ENCODE peak calls at places on chromosomes 11 and 22, in nine cellular contexts. N, W, U, A, T, O, I, V and H are unnamed samples.

GRCh38 chr11:35873721-35874120 is 70.1 kb upstream of the LDLRAD3 start:
- DNase-seq in N (no peak), I (no peak), U (no peak), A (no peak), O (no peak), T (no peak), V (no peak), W (no peak), H (peak)

GRCh38 chr11:117807482-117808272 is 10.7 kb upstream of the DSCAML1 start:
- DNase-seq in W (no peak), I (no peak), U (peak), A (peak), O (peak), V (peak), T (peak), N (peak), H (peak)

GRCh38 chr22:19631899-19632670 is 82.2 kb upstream of the SEPTIN5 start:
- DNase-seq in I (no peak), U (peak), V (no peak), A (peak), T (no peak), N (peak), W (no peak), O (no peak), H (peak)

GRCh38 chr11:73059915-73060314 is 82.2 kb downstream of the FCHSD2 start:
- DNase-seq in V (no peak), W (no peak), A (no peak), O (no peak), N (no peak), I (no peak), U (no peak), T (no peak), H (no peak)

GRCh38 chr22:46044718-46045458 is 67.9 kb upstream of the WNT7B start:
- DNase-seq in U (no peak), I (no peak), V (no peak), W (no peak), N (no peak), O (no peak), T (no peak), A (peak), H (no peak)

GRCh38 chr11:93652679-93653078 is 8.8 kb upstream of the CEP295 start:
- DNase-seq in T (no peak), V (no peak), I (no peak), O (no peak), A (no peak), W (no peak), N (no peak), U (no peak), H (no peak)

GRCh38 chr11:107769189-107769588 is 57.3 kb upstream of the SLN start:
- DNase-seq in N (no peak), V (no peak), A (no peak), I (peak), W (no peak), O (no peak), U (no peak), T (no peak), H (no peak)

GRCh38 chr11:64526795-64527194 is 64.2 kb upstream of the SLC22A12 start:
- DNase-seq in U (no peak), V (no peak), I (no peak), O (no peak), T (no peak), W (no peak), N (no peak), A (no peak), H (no peak)

GRCh38 chr11:132586801-132587200 is 945.5 kb downstream of the OPCML start:
- DNase-seq in N (peak), A (no peak), V (no peak), W (no peak), O (no peak), U (no peak), T (no peak), I (no peak), H (no peak)

GRCh38 chr11:921921-922678 is 3.6 kb upstream of the AP2A2 start:
- DNase-seq in O (no peak), N (no peak), U (no peak), V (no peak), W (no peak), A (no peak), T (no peak), I (no peak), H (no peak)

GRCh38 chr11:127345819-127346459 is 345.4 kb upstream of the KIRREL3 start:
- DNase-seq in O (no peak), V (no peak), N (peak), W (no peak), I (no peak), U (peak), A (peak), T (no peak), H (peak)

GRCh38 chr22:37181681-37182080 is 6.4 kb downstream of the C1QTNF6 start:
- DNase-seq in I (no peak), T (no peak), O (no peak), A (no peak), V (no peak), N (no peak), W (no peak), U (no peak), H (no peak)

GRCh38 chr22:50146440-50147228 is 23.9 kb upstream of the PANX2 start:
- DNase-seq in A (peak), O (no peak), T (peak), I (no peak), V (no peak), W (no peak), U (peak), N (peak), H (peak)

GRCh38 chr22:35400335-35400680 is 368 bp downstream of the MCM5 start:
- DNase-seq in T (no peak), U (no peak), W (no peak), N (no peak), O (no peak), V (no peak), I (no peak), A (peak), H (no peak)

GRCh38 chr11:65776710-65777141 is 4.0 kb downstream of the AP5B1 start:
- DNase-seq in T (no peak), W (no peak), N (no peak), O (no peak), A (no peak), U (no peak), V (peak), I (no peak), H (no peak)

GRCh38 chr11:2583605-2583958 is 116.2 kb downstream of the KCNQ1OT1 start:
- DNase-seq in U (no peak), O (no peak), V (peak), W (no peak), I (no peak), A (no peak), T (no peak), N (no peak), H (no peak)